ENCODE peak calls at places on chromosomes 3 and 15, in four cellular contexts. One of them, this sample, is unnamed.
A peak's percentile ranks its signal among the peaks of the same experiment; 100 is the strongest.

GRCh38 chr3:107690522-107691138 is 167.9 kb downstream of the BBX start:
- DNase-seq in K562: peak; percentile 8
- DNase-seq in HepG2: peak; percentile 45
- DNase-seq in GM12878: no peak
- DNase-seq in this sample: no peak

GRCh38 chr15:72785452-72786243 is 2.1 kb upstream of the ADPGK start:
- DNase-seq in GM12878: no peak
- DNase-seq in HepG2: no peak
- DNase-seq in K562: no peak
- DNase-seq in this sample: no peak

GRCh38 chr3:197224034-197224444 is 74.4 kb downstream of the DLG1 start:
- DNase-seq in GM12878: peak; percentile 19
- DNase-seq in HepG2: peak; percentile 56
- DNase-seq in K562: peak; percentile 60
- DNase-seq in this sample: peak; percentile 34

GRCh38 chr3:45946307-45946706 is 3.0 kb downstream of the CXCR6 start:
- DNase-seq in GM12878: no peak
- DNase-seq in HepG2: no peak
- DNase-seq in K562: no peak
- DNase-seq in this sample: no peak

GRCh38 chr15:80502782-80503181 is 98.6 kb downstream of the ARNT2 start:
- DNase-seq in GM12878: no peak
- DNase-seq in K562: no peak
- DNase-seq in HepG2: no peak
- DNase-seq in this sample: no peak

GRCh38 chr15:89059006-89059405 is 29.2 kb upstream of the ABHD2 start:
- DNase-seq in HepG2: no peak
- DNase-seq in GM12878: no peak
- DNase-seq in K562: no peak
- DNase-seq in this sample: no peak

GRCh38 chr3:83946045-83946444 is 1012.7 kb upstream of the CADM2 start:
- DNase-seq in GM12878: no peak
- DNase-seq in HepG2: no peak
- DNase-seq in K562: no peak
- DNase-seq in this sample: no peak

GRCh38 chr3:37075955-37076354 is 82.6 kb downstream of the MLH1 start:
- DNase-seq in HepG2: no peak
- DNase-seq in GM12878: no peak
- DNase-seq in K562: no peak
- DNase-seq in this sample: no peak

GRCh38 chr3:147656023-147656422 is 246.9 kb downstream of the ZIC1 start:
- DNase-seq in K562: no peak
- DNase-seq in GM12878: no peak
- DNase-seq in HepG2: no peak
- DNase-seq in this sample: no peak

GRCh38 chr3:9947025-9947995 is 4.9 kb downstream of the PRRT3 start:
- DNase-seq in HepG2: peak; percentile 76
- DNase-seq in K562: no peak
- DNase-seq in GM12878: no peak
- DNase-seq in this sample: no peak

GRCh38 chr3:126313580-126314304 is 43.5 kb downstream of the KLF15 start:
- DNase-seq in GM12878: no peak
- DNase-seq in HepG2: no peak
- DNase-seq in K562: no peak
- DNase-seq in this sample: no peak

GRCh38 chr3:171058058-171058457 is 31.5 kb upstream of the SLC2A2 start:
- DNase-seq in GM12878: no peak
- DNase-seq in K562: no peak
- DNase-seq in HepG2: no peak
- DNase-seq in this sample: no peak

GRCh38 chr15:36858423-36858822 is 241.9 kb downstream of the MEIS2 start:
- DNase-seq in HepG2: no peak
- DNase-seq in K562: no peak
- DNase-seq in GM12878: no peak
- DNase-seq in this sample: no peak

GRCh38 chr15:82781349-82781748 is 24.5 kb downstream of the FSD2 start:
- DNase-seq in GM12878: no peak
- DNase-seq in HepG2: no peak
- DNase-seq in K562: no peak
- DNase-seq in this sample: no peak

GRCh38 chr15:81653259-81653658 is 279.2 kb upstream of the TMC3 start:
- DNase-seq in HepG2: no peak
- DNase-seq in GM12878: peak; percentile 17
- DNase-seq in K562: no peak
- DNase-seq in this sample: no peak

GRCh38 chr3:159781867-159782266 is 206.8 kb upstream of the IL12A start:
- DNase-seq in K562: no peak
- DNase-seq in GM12878: no peak
- DNase-seq in HepG2: no peak
- DNase-seq in this sample: no peak

GRCh38 chr3:148211725-148212124 is 486.0 kb upstream of the AGTR1 start:
- DNase-seq in K562: no peak
- DNase-seq in GM12878: no peak
- DNase-seq in HepG2: peak; percentile 24
- DNase-seq in this sample: no peak

GRCh38 chr15:78206326-78207109 is 27.8 kb downstream of the ACSBG1 start:
- DNase-seq in GM12878: no peak
- DNase-seq in K562: no peak
- DNase-seq in HepG2: no peak
- DNase-seq in this sample: no peak

GRCh38 chr15:60275624-60276023 is 122.2 kb downstream of the ANXA2 start:
- DNase-seq in K562: no peak
- DNase-seq in HepG2: no peak
- DNase-seq in GM12878: no peak
- DNase-seq in this sample: no peak

GRCh38 chr3:179278151-179278550 is 27.2 kb upstream of the KCNMB3 start:
- DNase-seq in GM12878: no peak
- DNase-seq in K562: no peak
- DNase-seq in HepG2: no peak
- DNase-seq in this sample: no peak

GRCh38 chr3:164620956-164621355 is 457.3 kb downstream of the SI start:
- DNase-seq in GM12878: no peak
- DNase-seq in HepG2: no peak
- DNase-seq in K562: no peak
- DNase-seq in this sample: no peak

GRCh38 chr3:62186967-62187366 is 186.4 kb downstream of the FEZF2 start:
- DNase-seq in HepG2: peak; percentile 7
- DNase-seq in K562: peak; percentile 11
- DNase-seq in GM12878: no peak
- DNase-seq in this sample: peak; percentile 14

GRCh38 chr15:34600920-34601319 is 17.5 kb upstream of the GOLGA8B start:
- DNase-seq in GM12878: no peak
- DNase-seq in K562: no peak
- DNase-seq in HepG2: no peak
- DNase-seq in this sample: no peak

GRCh38 chr15:76073554-76073953 is 13.8 kb downstream of the TMEM266 start:
- DNase-seq in HepG2: no peak
- DNase-seq in GM12878: no peak
- DNase-seq in K562: no peak
- DNase-seq in this sample: no peak

GRCh38 chr15:98649996-98650870 is 1.9 kb downstream of the IGF1R start:
- DNase-seq in GM12878: no peak
- DNase-seq in K562: no peak
- DNase-seq in HepG2: peak; percentile 48
- DNase-seq in this sample: peak; percentile 41

GRCh38 chr15:57920916-57921315 is 144.6 kb downstream of the ALDH1A2 start:
- DNase-seq in GM12878: no peak
- DNase-seq in K562: no peak
- DNase-seq in HepG2: no peak
- DNase-seq in this sample: no peak

GRCh38 chr3:52277972-52278509 is 408 bp downstream of the WDR82 start:
- DNase-seq in GM12878: no peak
- DNase-seq in HepG2: no peak
- DNase-seq in K562: peak; percentile 66
- DNase-seq in this sample: peak; percentile 53

GRCh38 chr15:28114721-28115622 is 15.9 kb upstream of the OCA2 start:
- DNase-seq in HepG2: no peak
- DNase-seq in GM12878: no peak
- DNase-seq in K562: no peak
- DNase-seq in this sample: no peak

GRCh38 chr3:87549208-87549607 is 272.8 kb upstream of the POU1F1 start:
- DNase-seq in GM12878: no peak
- DNase-seq in K562: no peak
- DNase-seq in HepG2: no peak
- DNase-seq in this sample: no peak

GRCh38 chr3:141646760-141647561 is 91.1 kb upstream of the RNF7 start:
- DNase-seq in GM12878: no peak
- DNase-seq in K562: peak; percentile 65
- DNase-seq in HepG2: peak; percentile 69
- DNase-seq in this sample: peak; percentile 64

GRCh38 chr3:61531528-61531927 is 29.8 kb upstream of the PTPRG start:
- DNase-seq in HepG2: no peak
- DNase-seq in GM12878: no peak
- DNase-seq in K562: no peak
- DNase-seq in this sample: no peak

DNA sequence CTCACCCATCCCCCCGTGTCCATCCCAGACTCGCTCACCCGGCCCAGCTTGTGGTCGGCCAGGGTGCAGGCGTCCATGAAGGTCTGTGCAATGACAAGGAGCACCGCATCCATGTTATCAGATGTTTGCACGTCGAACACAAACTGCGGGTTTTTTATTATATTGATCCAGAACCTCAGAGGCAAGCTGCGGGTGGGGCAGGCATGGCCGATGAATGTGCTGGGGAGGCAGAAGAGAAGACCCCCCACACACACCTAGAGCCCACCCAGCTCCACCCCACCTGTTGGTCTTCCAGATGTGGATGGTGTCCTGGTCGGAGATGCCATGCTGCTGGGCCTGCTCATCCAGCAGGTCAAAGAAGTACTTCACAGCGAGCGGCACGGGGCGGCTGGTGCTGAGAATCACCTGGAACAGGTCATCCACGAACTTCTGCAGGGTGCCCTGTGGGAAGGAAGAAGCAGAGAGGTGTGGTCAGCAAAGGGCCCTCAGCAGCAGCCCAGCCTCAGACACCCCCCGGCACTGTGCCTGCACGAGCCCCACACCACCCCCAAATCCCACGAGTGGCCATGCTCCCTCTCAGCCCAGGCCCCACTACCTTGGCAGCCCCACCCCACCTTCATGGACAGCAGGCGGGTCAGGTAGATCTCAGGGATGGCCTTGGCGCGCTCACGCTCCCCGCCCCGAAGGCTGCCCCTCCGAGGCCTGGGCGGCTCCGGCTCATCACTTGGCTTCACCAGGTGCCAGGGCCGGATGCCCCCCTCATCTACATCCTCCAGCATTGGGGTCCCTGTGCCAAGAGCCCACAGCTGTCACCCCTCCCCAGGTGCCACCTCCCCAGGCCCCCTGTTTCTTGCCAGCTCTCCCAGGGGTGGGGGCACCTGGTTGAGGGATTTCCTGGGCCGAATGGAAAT is 20.3 kb downstream of the PLXNB1 start:
- DNase-seq in GM12878: no peak
- DNase-seq in HepG2: no peak
- DNase-seq in K562: no peak
- DNase-seq in this sample: no peak
- TF ChIP-seq BHLHE40 in GM12878: no peak
- TF ChIP-seq BHLHE40 in HepG2: no peak
- TF ChIP-seq BHLHE40 in K562: no peak
- TF ChIP-seq BHLHE40 in this sample: no peak

GRCh38 chr15:50945725-50946124 is 37.2 kb downstream of the AP4E1 start:
- DNase-seq in K562: no peak
- DNase-seq in GM12878: no peak
- DNase-seq in HepG2: no peak
- DNase-seq in this sample: no peak
- TF ChIP-seq TARDBP in K562: no peak
- TF ChIP-seq TARDBP in GM12878: no peak
- TF ChIP-seq TARDBP in HepG2: no peak
- TF ChIP-seq TARDBP in this sample: no peak

DNA sequence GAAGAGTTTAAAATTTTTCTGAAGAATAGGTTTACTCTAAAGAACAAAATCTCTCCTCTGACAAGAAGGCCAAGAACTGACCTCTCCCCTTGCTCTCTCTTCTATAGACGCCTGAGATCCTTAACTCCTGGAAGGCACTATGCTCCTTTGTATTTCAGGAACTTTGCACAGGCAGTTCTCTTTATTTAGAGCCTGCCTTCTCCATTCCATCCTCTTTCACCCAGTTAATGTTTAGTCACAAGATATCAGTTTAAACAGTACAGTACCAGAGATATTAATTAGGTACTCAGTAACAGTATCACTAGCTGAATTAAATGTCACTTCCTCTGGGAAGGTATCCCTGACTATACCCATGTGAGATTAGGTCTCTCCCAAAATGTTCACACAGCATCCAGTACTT is 33.5 kb downstream of the HERC1 start:
- DNase-seq in GM12878: no peak
- DNase-seq in K562: no peak
- DNase-seq in HepG2: peak; percentile 10
- DNase-seq in this sample: no peak
- TF ChIP-seq BHLHE40 in GM12878: no peak
- TF ChIP-seq BHLHE40 in K562: no peak
- TF ChIP-seq BHLHE40 in HepG2: no peak
- TF ChIP-seq BHLHE40 in this sample: no peak

DNA sequence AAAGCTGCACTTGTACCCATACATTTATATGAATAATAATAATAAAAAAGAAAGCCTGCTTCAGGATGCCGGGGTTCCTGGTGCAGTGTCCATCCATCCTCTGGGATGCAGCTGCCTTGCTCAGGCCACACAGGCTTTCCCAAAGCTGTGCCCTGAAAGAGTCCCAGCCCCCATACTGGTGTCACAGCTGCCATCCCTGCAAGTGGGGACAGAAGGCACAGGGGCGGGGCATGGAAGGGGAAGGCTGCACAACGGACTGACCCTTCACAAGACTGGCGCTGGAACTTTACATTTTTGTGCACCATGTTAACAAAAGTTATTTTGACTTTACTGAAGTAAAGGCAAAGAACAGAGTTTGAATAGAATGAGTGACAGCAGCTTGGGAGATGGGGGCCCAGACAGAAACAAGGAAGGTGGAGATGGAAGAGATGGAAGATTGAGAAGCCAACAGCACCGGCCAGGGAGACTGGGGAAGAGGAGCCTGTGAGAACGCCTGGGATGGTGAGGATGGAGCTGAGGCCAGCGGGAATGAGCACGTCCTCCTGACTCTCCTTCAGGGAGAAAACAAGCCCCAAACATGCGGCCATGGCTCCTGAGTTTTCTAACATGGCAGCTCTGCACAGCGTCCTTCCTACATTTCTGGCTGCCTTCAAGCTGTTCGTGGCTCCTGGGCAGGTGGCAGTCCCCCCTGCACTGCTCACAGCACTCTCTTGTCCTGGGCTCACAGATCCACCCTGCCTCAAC is 73.1 kb downstream of the ABTB1 start:
- DNase-seq in GM12878: no peak
- DNase-seq in HepG2: no peak
- DNase-seq in K562: no peak
- DNase-seq in this sample: no peak
- TF ChIP-seq TARDBP in GM12878: no peak
- TF ChIP-seq TARDBP in HepG2: no peak
- TF ChIP-seq TARDBP in K562: no peak
- TF ChIP-seq TARDBP in this sample: no peak